ENCODE peak calls at places on chromosomes 16 and 17, in ten cellular contexts. J is esophagus squamous epithelium, S is heart left ventricle, P is Peyer's patch, V is A549, C is tibial nerve, N is right lobe of liver, E is gastrocnemius medialis, Z is ovary, W is adrenal gland. U is an unnamed sample. For H3K4me1, the result is how much of the 10 kb centered on the place peaks cover.

GRCh38 chr17:74987909-74988711 is 678 bp downstream of the CDR2L start:
- DNase-seq in J (no peak), S (peak), P (peak), V (no peak), C (peak), N (peak), E (peak), Z (peak), W (peak), U (peak)

GRCh38 chr17:35448214-35448898 is at the start of gene SLFN13:
- DNase-seq in J (peak), S (peak), P (peak), V (peak), C (peak), N (peak), E (peak), Z (peak), W (peak), U (peak)

GRCh38 chr16:59612094-59612493 is 878.0 kb upstream of the GOT2 start:
- DNase-seq in J (no peak), S (no peak), P (no peak), V (no peak), C (no peak), N (no peak), E (no peak), Z (no peak), W (no peak), U (no peak)

GRCh38 chr17:4594406-4595349 is 10.3 kb downstream of the SMTNL2 start:
- DNase-seq in J (no peak), S (no peak), P (peak), V (no peak), C (no peak), N (no peak), E (no peak), Z (no peak), W (no peak), U (no peak)

GRCh38 chr17:31564883-31565297 is 173.4 kb downstream of the RAB11FIP4 start:
- DNase-seq in J (no peak), S (no peak), P (no peak), V (no peak), C (no peak), N (no peak), E (no peak), Z (peak), W (no peak), U (no peak)

GRCh38 chr17:68800731-68801130 is 154.5 kb downstream of the ABCA8 start:
- DNase-seq in J (no peak), S (no peak), P (no peak), V (no peak), C (no peak), N (no peak), E (no peak), Z (no peak), W (no peak), U (no peak)

GRCh38 chr17:34556384-34556783 is 23.0 kb upstream of the TMEM132E start:
- DNase-seq in J (no peak), S (no peak), P (no peak), V (no peak), C (no peak), N (no peak), E (no peak), Z (no peak), W (no peak), U (no peak)

GRCh38 chr16:11871193-11871592 is 19.9 kb upstream of the RSL1D1 start:
- DNase-seq in J (no peak), S (no peak), P (no peak), V (no peak), C (no peak), N (no peak), E (no peak), Z (no peak), W (no peak), U (no peak)

GRCh38 chr17:38742431-38743308 is 5.5 kb downstream of the PCGF2 start:
- DNase-seq in J (no peak), S (no peak), P (no peak), V (no peak), C (no peak), N (peak), E (no peak), Z (peak), W (no peak), U (no peak)

GRCh38 chr16:67457611-67458010 is 23.3 kb downstream of the ATP6V0D1 start:
- DNase-seq in J (no peak), S (no peak), P (no peak), V (no peak), C (no peak), N (no peak), E (no peak), Z (no peak), W (no peak), U (no peak)

GRCh38 chr16:23679986-23680336 is 1.3 kb downstream of the PLK1 start:
- DNase-seq in J (no peak), S (no peak), P (no peak), V (no peak), C (no peak), N (no peak), E (no peak), Z (no peak), W (no peak), U (no peak)

GRCh38 chr16:31714899-31715504 is 158.6 kb upstream of the ZNF267 start:
- DNase-seq in J (no peak), S (no peak), P (no peak), V (no peak), C (no peak), N (no peak), E (no peak), Z (no peak), W (no peak), U (no peak)

GRCh38 chr17:74981979-74982662 is 5.3 kb upstream of the CDR2L start:
- DNase-seq in J (no peak), S (peak), P (peak), V (peak), C (peak), N (no peak), E (no peak), Z (peak), W (peak), U (peak)

GRCh38 chr17:74671031-74671771 is 41.5 kb downstream of the CD300LF start:
- DNase-seq in J (no peak), S (peak), P (peak), V (peak), C (peak), N (peak), E (peak), Z (peak), W (peak), U (peak)

GRCh38 chr16:83953796-83954576 is 946 bp downstream of the OSGIN1 start:
- DNase-seq in J (no peak), S (no peak), P (no peak), V (peak), C (no peak), N (no peak), E (no peak), Z (no peak), W (no peak), U (peak)

GRCh38 chr16:49700222-49700927 is 155.5 kb downstream of the ZNF423 start:
- DNase-seq in J (no peak), S (no peak), P (no peak), V (no peak), C (no peak), N (no peak), E (no peak), Z (peak), W (no peak), U (no peak)

GRCh38 chr17:3828151-3828851 is 17.7 kb downstream of the NCBP3 start:
- DNase-seq in J (no peak), S (no peak), P (no peak), V (no peak), C (no peak), N (no peak), E (peak), Z (no peak), W (no peak), U (no peak)

GRCh38 chr16:85569615-85570212 is 43.4 kb upstream of the GSE1 start:
- DNase-seq in J (no peak), S (no peak), P (peak), V (no peak), C (no peak), N (no peak), E (no peak), Z (no peak), W (no peak), U (no peak)

GRCh38 chr17:16415031-16415924 is at the start of gene TRPV2:
- DNase-seq in J (no peak), S (peak), P (peak), V (peak), C (no peak), N (no peak), E (no peak), Z (no peak), W (no peak), U (no peak)

GRCh38 chr16:81723098-81723723 is 55.9 kb upstream of the PLCG2 start:
- DNase-seq in J (no peak), S (no peak), P (no peak), V (peak), C (no peak), N (no peak), E (no peak), Z (no peak), W (peak), U (peak)

GRCh38 chr16:19926449-19927390 is 42.1 kb upstream of the GPRC5B start:
- DNase-seq in J (no peak), S (no peak), P (no peak), V (no peak), C (no peak), N (no peak), E (no peak), Z (no peak), W (no peak), U (no peak)

GRCh38 chr17:64505320-64506200 is 529 bp downstream of the DDX5 start:
- DNase-seq in J (peak), S (peak), P (peak), V (peak), C (peak), N (peak), E (peak), Z (peak), W (peak), U (peak)

GRCh38 chr17:69967910-69968411 is 107.1 kb upstream of the KCNJ16 start:
- DNase-seq in J (no peak), S (no peak), P (no peak), V (no peak), C (no peak), N (no peak), E (no peak), Z (no peak), W (no peak), U (no peak)

GRCh38 chr16:67025151-67025550 is 3.8 kb upstream of the CBFB start:
- DNase-seq in J (no peak), S (no peak), P (no peak), V (no peak), C (no peak), N (no peak), E (no peak), Z (no peak), W (no peak), U (no peak)

GRCh38 chr17:2959371-2960130 is 103.9 kb downstream of the OR1D5 start:
- DNase-seq in J (no peak), S (no peak), P (no peak), V (no peak), C (no peak), N (no peak), E (no peak), Z (no peak), W (no peak), U (no peak)

GRCh38 chr17:64785050-64785449 is 122.9 kb upstream of the SMURF2 start:
- DNase-seq in J (no peak), S (no peak), P (no peak), V (no peak), C (no peak), N (no peak), E (no peak), Z (no peak), W (no peak), U (no peak)

GRCh38 chr16:73433493-73434307 is 385.8 kb upstream of the ZFHX3 start:
- DNase-seq in J (no peak), S (no peak), P (no peak), V (no peak), C (no peak), N (no peak), E (no peak), Z (no peak), W (no peak), U (no peak)

GRCh38 chr16:12315330-12316138 is 339.0 kb downstream of the SNX29 start:
- DNase-seq in J (no peak), S (no peak), P (no peak), V (peak), C (no peak), N (no peak), E (no peak), Z (no peak), W (no peak), U (no peak)

GRCh38 chr17:43943769-43944418 is 1.6 kb upstream of the PPY start:
- DNase-seq in J (peak), S (peak), P (peak), V (peak), C (peak), N (peak), E (peak), Z (peak), W (peak), U (peak)

DNA sequence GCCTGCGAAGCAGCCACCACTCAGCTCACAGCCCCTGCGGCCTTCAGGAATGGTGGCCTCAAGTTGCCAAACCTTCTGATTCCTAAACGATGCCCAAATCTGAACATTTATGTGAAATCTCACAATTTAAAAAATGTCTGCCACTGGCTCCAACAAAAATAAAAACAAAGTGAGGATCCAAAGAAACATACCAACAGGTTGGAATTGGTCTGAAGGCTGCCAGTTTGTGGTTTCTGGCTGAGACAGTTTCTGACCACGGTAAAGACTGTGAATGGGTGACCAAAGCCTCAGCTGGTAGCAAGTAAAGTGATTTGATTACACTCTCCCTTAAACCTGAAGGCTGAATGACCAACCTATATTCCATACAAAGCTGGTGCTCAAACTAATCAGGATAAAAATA is 24.9 kb downstream of the LITAFD start:
- DNase-seq in J (no peak), S (no peak), P (no peak), V (no peak), C (no peak), N (no peak), E (no peak), Z (no peak), W (no peak), U (no peak)
- TF ChIP-seq POLR2A in J (no peak), S (no peak), P (no peak), V (no peak), C (no peak), N (no peak), E (no peak), Z (no peak), W (no peak), U (no peak)

GRCh38 chr16:87483481-87483880 is 9.3 kb downstream of the ZCCHC14 start:
- DNase-seq in J (no peak), S (no peak), P (no peak), V (no peak), C (no peak), N (no peak), E (no peak), Z (no peak), W (no peak), U (no peak)
- H3K4me1 ChIP-seq in J (half or more), S (half or more), P (under half), V (under half), C (half or more), N (under half), E (half or more), Z (under half), W (half or more), U (under half)

GRCh38 chr17:46198233-46198632 is 5.0 kb upstream of the KANSL1 start:
- DNase-seq in J (no peak), S (no peak), P (no peak), V (no peak), C (no peak), N (no peak), E (no peak), Z (no peak), W (no peak), U (no peak)

GRCh38 chr17:46195217-46195855 is 2.1 kb upstream of the KANSL1 start:
- DNase-seq in J (no peak), S (no peak), P (no peak), V (no peak), C (no peak), N (no peak), E (no peak), Z (no peak), W (no peak), U (no peak)

GRCh38 chr17:46195939-46196338 is 2.7 kb upstream of the KANSL1 start:
- DNase-seq in J (no peak), S (no peak), P (no peak), V (no peak), C (no peak), N (no peak), E (no peak), Z (no peak), W (no peak), U (no peak)

GRCh38 chr17:46199379-46199778 is 6.2 kb upstream of the KANSL1 start:
- DNase-seq in J (no peak), S (no peak), P (no peak), V (no peak), C (no peak), N (no peak), E (no peak), Z (no peak), W (no peak), U (no peak)

GRCh38 chr17:46197526-46197925 is 4.3 kb upstream of the KANSL1 start:
- DNase-seq in J (no peak), S (no peak), P (no peak), V (no peak), C (no peak), N (no peak), E (no peak), Z (no peak), W (no peak), U (no peak)
- TF ChIP-seq POLR2A in J (no peak), S (no peak), P (no peak), V (no peak), C (no peak), N (no peak), E (no peak), Z (no peak), W (no peak), U (no peak)

GRCh38 chr16:57800213-57801097 is 1.8 kb downstream of the KIFC3 start:
- DNase-seq in J (no peak), S (peak), P (no peak), V (no peak), C (no peak), N (peak), E (no peak), Z (no peak), W (no peak), U (no peak)
- H3K4me1 ChIP-seq in J (half or more), S (half or more), P (under half), V (half or more), C (half or more), N (under half), E (half or more), Z (under half), W (half or more), U (under half)

GRCh38 chr16:88431651-88432050 is 21.4 kb upstream of the ZFPM1 start:
- DNase-seq in J (no peak), S (no peak), P (no peak), V (no peak), C (no peak), N (no peak), E (no peak), Z (no peak), W (no peak), U (no peak)

GRCh38 chr16:88430185-88430523 is 22.9 kb upstream of the ZFPM1 start:
- DNase-seq in J (no peak), S (no peak), P (no peak), V (no peak), C (no peak), N (no peak), E (no peak), Z (no peak), W (no peak), U (no peak)

GRCh38 chr16:88432174-88432573 is 20.9 kb upstream of the ZFPM1 start:
- DNase-seq in J (no peak), S (no peak), P (no peak), V (no peak), C (no peak), N (no peak), E (no peak), Z (no peak), W (no peak), U (no peak)

GRCh38 chr16:88429387-88430184 is 23.5 kb upstream of the ZFPM1 start:
- DNase-seq in J (no peak), S (no peak), P (no peak), V (no peak), C (no peak), N (no peak), E (no peak), Z (no peak), W (no peak), U (no peak)

GRCh38 chr16:88430524-88431446 is 22.3 kb upstream of the ZFPM1 start:
- DNase-seq in J (no peak), S (no peak), P (peak), V (no peak), C (no peak), N (no peak), E (no peak), Z (no peak), W (no peak), U (no peak)
- TF ChIP-seq POLR2A in J (no peak), S (no peak), P (no peak), V (no peak), C (no peak), N (no peak), E (no peak), Z (no peak), W (no peak), U (peak)

DNA sequence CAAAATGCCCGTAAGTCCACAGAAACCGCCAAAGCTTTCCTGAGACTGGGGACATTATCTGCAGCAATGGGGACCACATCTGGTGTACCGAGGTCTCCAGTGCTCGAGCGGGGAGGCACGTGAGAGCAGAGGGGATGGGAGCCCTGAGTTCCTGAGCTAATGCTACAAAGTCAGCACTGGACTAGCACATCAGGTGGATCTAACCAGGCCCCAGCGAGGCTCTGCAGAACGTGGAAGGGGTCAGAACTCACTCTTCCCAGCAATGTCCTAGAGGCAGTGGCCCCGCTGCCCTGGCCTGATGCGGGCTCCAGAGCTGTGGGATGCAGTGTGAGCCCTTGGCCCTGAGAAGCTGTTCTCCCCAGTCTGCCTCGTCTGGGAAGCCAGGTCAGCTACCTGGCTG is 39.9 kb upstream of the SLC38A10 start:
- DNase-seq in J (no peak), S (peak), P (no peak), V (no peak), C (no peak), N (no peak), E (no peak), Z (no peak), W (no peak), U (no peak)
- H3K4me1 ChIP-seq in J (half or more), S (under half), P (under half), V (half or more), C (half or more), N (under half), E (half or more), Z (under half), W (under half), U (under half)

U was measured in prostate gland.